ENCODE peak calls at places on chromosomes 16 and 17, in eight cellular contexts. R is mesenchymal stem cell, Y is lower leg skin, H is T-helper 1 cell, W is H9, J is H7, G is A549, I is nephron progenitor cell. T is an unnamed sample.

GRCh38 chr17:27805520-27806146 is 5.3 kb upstream of the NOS2 start:
- DNase-seq in H (peak; percentile 87), G (peak; percentile 92), Y (peak; percentile 95), J (peak; percentile 87), W (peak; percentile 94), R (peak; percentile 85), I (peak; percentile 85), T (peak; percentile 76)

GRCh38 chr17:59365383-59365981 is 34.0 kb downstream of the YPEL2 start:
- DNase-seq in R (no peak), Y (no peak), H (peak; percentile 36), W (no peak), I (peak; percentile 35), G (no peak), J (no peak), T (no peak)

GRCh38 chr17:19010729-19011505 is 6.4 kb upstream of the FAM83G start:
- DNase-seq in R (peak; percentile 47), J (no peak), H (no peak), W (no peak), I (no peak), Y (no peak), G (peak; percentile 85), T (no peak)

GRCh38 chr17:78127888-78128615 is 503 bp downstream of the TMC6 start:
- DNase-seq in I (peak; percentile 68), W (no peak), R (peak; percentile 43), J (peak; percentile 96), Y (peak; percentile 89), G (no peak), H (no peak), T (no peak)

GRCh38 chr17:39920218-39921210 is 2.1 kb upstream of the GSDMB start:
- DNase-seq in J (peak; percentile 56), I (peak; percentile 22), Y (no peak), R (no peak), G (no peak), W (no peak), H (peak; percentile 72), T (no peak)

GRCh38 chr17:81867123-81867951 is 3.8 kb downstream of the ARHGDIA start:
- DNase-seq in G (peak; percentile 83), J (peak; percentile 71), R (peak; percentile 75), W (peak; percentile 84), H (no peak), Y (no peak), I (no peak), T (peak; percentile 82)

GRCh38 chr17:59837362-59838195 is 55.2 kb downstream of the TUBD1 start:
- DNase-seq in H (peak; percentile 99), Y (peak; percentile 81), J (peak; percentile 59), R (peak; percentile 100), G (peak; percentile 100), W (peak; percentile 89), I (peak; percentile 13), T (peak; percentile 88)

GRCh38 chr17:78458739-78459335 is 80.4 kb downstream of the PGS1 start:
- DNase-seq in R (no peak), Y (no peak), J (peak; percentile 62), W (no peak), I (no peak), H (no peak), G (no peak), T (no peak)

GRCh38 chr17:82228278-82228841 is 482 bp upstream of the SLC16A3 start:
- DNase-seq in W (no peak), H (peak; percentile 85), R (peak; percentile 39), Y (peak; percentile 89), G (no peak), I (peak; percentile 32), J (peak; percentile 88), T (peak; percentile 87)

GRCh38 chr17:41534899-41535546 is 6.9 kb upstream of the KRT19 start:
- DNase-seq in R (no peak), I (no peak), J (peak; percentile 26), W (no peak), G (no peak), Y (no peak), H (no peak), T (no peak)

GRCh38 chr16:3578121-3578520 is 918 bp upstream of the NLRC3 start:
- DNase-seq in I (no peak), R (no peak), H (peak; percentile 74), Y (no peak), J (peak; percentile 33), G (no peak), W (no peak), T (no peak)

GRCh38 chr16:81707411-81708321 is 71.4 kb upstream of the PLCG2 start:
- DNase-seq in Y (no peak), W (no peak), G (peak; percentile 63), R (peak; percentile 66), H (no peak), J (no peak), I (no peak), T (no peak)

GRCh38 chr16:12801511-12802042 is 2.1 kb downstream of the CPPED1 start:
- DNase-seq in H (peak; percentile 58), I (no peak), R (peak; percentile 80), G (peak; percentile 39), Y (no peak), J (no peak), W (no peak), T (peak; percentile 91)

GRCh38 chr16:84527486-84528269 is 23.2 kb upstream of the MEAK7 start:
- DNase-seq in H (no peak), I (no peak), G (no peak), W (no peak), Y (no peak), J (no peak), R (no peak), T (peak; percentile 56)

GRCh38 chr17:45218895-45219661 is 2.6 kb upstream of the FMNL1 start:
- DNase-seq in I (peak; percentile 96), Y (peak; percentile 98), H (peak; percentile 75), R (peak; percentile 77), G (peak; percentile 87), W (peak; percentile 88), J (peak; percentile 89), T (no peak)

GRCh38 chr17:34763727-34764665 is 184.6 kb downstream of the TMEM132E start:
- DNase-seq in I (no peak), G (no peak), W (peak; percentile 26), J (no peak), R (no peak), H (no peak), Y (peak; percentile 76), T (no peak)

GRCh38 chr17:34769049-34769448 is 189.7 kb downstream of the TMEM132E start:
- DNase-seq in I (no peak), Y (peak; percentile 26), J (no peak), H (no peak), W (no peak), R (no peak), G (no peak), T (no peak)

GRCh38 chr17:40130352-40131042 is 8.7 kb downstream of the MSL1 start:
- DNase-seq in G (no peak), Y (no peak), I (no peak), W (no peak), J (no peak), H (no peak), R (peak; percentile 61), T (peak; percentile 95)

GRCh38 chr16:85220125-85220839 is 108.0 kb upstream of the CIBAR2 start:
- DNase-seq in R (peak; percentile 79), J (peak; percentile 81), Y (no peak), W (no peak), G (no peak), H (no peak), I (peak; percentile 79), T (no peak)

GRCh38 chr16:47815655-47816054 is 340.1 kb downstream of the ABCC12 start:
- DNase-seq in I (no peak), Y (no peak), H (no peak), W (no peak), G (no peak), R (peak; percentile 22), J (no peak), T (no peak)

GRCh38 chr17:67246648-67247415 is 1.8 kb upstream of the HELZ start:
- DNase-seq in W (peak; percentile 74), H (peak; percentile 70), I (peak; percentile 18), G (peak; percentile 77), J (peak; percentile 56), Y (peak; percentile 87), R (peak; percentile 67), T (no peak)

GRCh38 chr17:62626719-62627218 is 701 bp upstream of the MRC2 start:
- DNase-seq in Y (no peak), I (no peak), H (no peak), R (peak; percentile 93), G (peak; percentile 81), J (peak; percentile 97), W (peak; percentile 92), T (peak; percentile 74)

GRCh38 chr16:85028638-85029412 is 1.2 kb downstream of the KIAA0513 start:
- DNase-seq in H (peak; percentile 76), W (no peak), I (no peak), G (no peak), J (peak; percentile 57), Y (peak; percentile 90), R (peak; percentile 45), T (no peak)

GRCh38 chr16:24700549-24701392 is 28.7 kb upstream of the TNRC6A start:
- DNase-seq in W (peak; percentile 77), J (peak; percentile 65), H (no peak), G (peak; percentile 94), Y (peak; percentile 89), R (peak; percentile 94), I (no peak), T (no peak)

GRCh38 chr16:88541109-88541508 is 29.1 kb upstream of the ZC3H18 start:
- DNase-seq in Y (no peak), W (no peak), J (no peak), H (no peak), G (no peak), I (no peak), R (no peak), T (no peak)

GRCh38 chr17:81991684-81992513 is 14.5 kb downstream of the ASPSCR1 start:
- DNase-seq in J (peak; percentile 89), R (peak; percentile 59), G (peak; percentile 50), Y (peak; percentile 92), W (peak; percentile 76), H (no peak), I (peak; percentile 75), T (no peak)

GRCh38 chr17:81655378-81656117 is 794 bp downstream of the PDE6G start:
- DNase-seq in W (no peak), G (no peak), I (no peak), R (no peak), Y (no peak), J (peak; percentile 72), H (no peak), T (no peak)

GRCh38 chr17:70099267-70099666 is 24.2 kb downstream of the KCNJ16 start:
- DNase-seq in G (no peak), W (no peak), Y (no peak), R (no peak), H (no peak), I (no peak), J (no peak), T (no peak)